ENCODE peak calls at places on chromosomes 7 and 10, in five cellular contexts. J, F, X, Q and B are unnamed samples.

GRCh38 chr7:70527489-70527888 is 604.5 kb upstream of the GALNT17 start:
- DNase-seq in J (no peak), F (no peak), X (no peak), Q (no peak), B (no peak)

GRCh38 chr10:93060887-93061593 is 442 bp downstream of the CYP26C1 start:
- DNase-seq in J (no peak), F (no peak), X (no peak), Q (no peak), B (no peak)

GRCh38 chr7:21942955-21943354 is 2.7 kb downstream of the CDCA7L start:
- DNase-seq in J (no peak), F (no peak), X (no peak), Q (no peak), B (peak; percentile 17)

GRCh38 chr7:158085741-158086695 is 501.6 kb downstream of the PTPRN2 start:
- DNase-seq in J (no peak), F (no peak), X (no peak), Q (no peak), B (no peak)

GRCh38 chr7:108147031-108147563 is 16.9 kb upstream of the LAMB4 start:
- DNase-seq in J (no peak), F (no peak), X (no peak), Q (no peak), B (no peak)

GRCh38 chr7:36045275-36045674 is 107.8 kb upstream of the EEPD1 start:
- DNase-seq in J (no peak), F (no peak), X (no peak), Q (no peak), B (no peak)

GRCh38 chr7:30321992-30322637 is 37.7 kb downstream of the ZNRF2 start:
- DNase-seq in J (no peak), F (no peak), X (no peak), Q (no peak), B (no peak)

GRCh38 chr7:1725199-1725701 is 55.2 kb downstream of the ELFN1 start:
- DNase-seq in J (peak; percentile 76), F (peak; percentile 38), X (peak; percentile 45), Q (no peak), B (no peak)

GRCh38 chr7:98555403-98555802 is 61.7 kb upstream of the NPTX2 start:
- DNase-seq in J (no peak), F (no peak), X (no peak), Q (no peak), B (no peak)

GRCh38 chr7:131196808-131197207 is 130.9 kb upstream of the MKLN1 start:
- DNase-seq in J (peak; percentile 64), F (peak; percentile 66), X (no peak), Q (no peak), B (peak; percentile 39)

GRCh38 chr7:1249731-1250130 is 17.1 kb downstream of the UNCX start:
- DNase-seq in J (no peak), F (no peak), X (no peak), Q (no peak), B (no peak)

GRCh38 chr7:33711231-33712019 is 193.9 kb upstream of the BMPER start:
- DNase-seq in J (peak; percentile 80), F (no peak), X (no peak), Q (no peak), B (no peak)

GRCh38 chr10:84531396-84531795 is 203.0 kb downstream of the CCSER2 start:
- DNase-seq in J (no peak), F (no peak), X (no peak), Q (no peak), B (no peak)

GRCh38 chr7:135320277-135320676 is 86.6 kb downstream of the STRA8 start:
- DNase-seq in J (no peak), F (no peak), X (peak; percentile 79), Q (peak; percentile 56), B (peak; percentile 31)

GRCh38 chr10:104059364-104059763 is 26.3 kb downstream of the COL17A1 start:
- DNase-seq in J (peak; percentile 73), F (no peak), X (no peak), Q (no peak), B (no peak)

GRCh38 chr10:52048051-52048450 is 266.0 kb upstream of the DKK1 start:
- DNase-seq in J (no peak), F (no peak), X (no peak), Q (no peak), B (no peak)

GRCh38 chr10:26938578-26938977 is 77.8 kb upstream of the ABI1 start:
- DNase-seq in J (peak; percentile 48), F (no peak), X (no peak), Q (no peak), B (no peak)

GRCh38 chr10:3806603-3807002 is 21.6 kb upstream of the KLF6 start:
- DNase-seq in J (no peak), F (no peak), X (peak; percentile 63), Q (no peak), B (no peak)

GRCh38 chr10:7707102-7707501 is 4.0 kb downstream of the ITIH2 start:
- DNase-seq in J (no peak), F (no peak), X (no peak), Q (no peak), B (no peak)

GRCh38 chr10:30893208-30893607 is 138.5 kb downstream of the ZNF438 start:
- DNase-seq in J (no peak), F (no peak), X (no peak), Q (no peak), B (no peak)

GRCh38 chr7:130891254-130892094 is 157.5 kb upstream of the KLF14 start:
- DNase-seq in J (no peak), F (no peak), X (peak; percentile 60), Q (peak; percentile 63), B (no peak)

GRCh38 chr7:48154792-48155413 is 16.4 kb upstream of the ABCA13 start:
- DNase-seq in J (peak; percentile 75), F (peak; percentile 31), X (no peak), Q (no peak), B (peak; percentile 67)

GRCh38 chr10:124063736-124064135 is 29.7 kb downstream of the CHST15 start:
- DNase-seq in J (no peak), F (no peak), X (no peak), Q (no peak), B (no peak)

GRCh38 chr7:69403169-69403568 is 195.1 kb upstream of the AUTS2 start:
- DNase-seq in J (peak; percentile 63), F (peak; percentile 24), X (no peak), Q (no peak), B (peak; percentile 51)

DNA sequence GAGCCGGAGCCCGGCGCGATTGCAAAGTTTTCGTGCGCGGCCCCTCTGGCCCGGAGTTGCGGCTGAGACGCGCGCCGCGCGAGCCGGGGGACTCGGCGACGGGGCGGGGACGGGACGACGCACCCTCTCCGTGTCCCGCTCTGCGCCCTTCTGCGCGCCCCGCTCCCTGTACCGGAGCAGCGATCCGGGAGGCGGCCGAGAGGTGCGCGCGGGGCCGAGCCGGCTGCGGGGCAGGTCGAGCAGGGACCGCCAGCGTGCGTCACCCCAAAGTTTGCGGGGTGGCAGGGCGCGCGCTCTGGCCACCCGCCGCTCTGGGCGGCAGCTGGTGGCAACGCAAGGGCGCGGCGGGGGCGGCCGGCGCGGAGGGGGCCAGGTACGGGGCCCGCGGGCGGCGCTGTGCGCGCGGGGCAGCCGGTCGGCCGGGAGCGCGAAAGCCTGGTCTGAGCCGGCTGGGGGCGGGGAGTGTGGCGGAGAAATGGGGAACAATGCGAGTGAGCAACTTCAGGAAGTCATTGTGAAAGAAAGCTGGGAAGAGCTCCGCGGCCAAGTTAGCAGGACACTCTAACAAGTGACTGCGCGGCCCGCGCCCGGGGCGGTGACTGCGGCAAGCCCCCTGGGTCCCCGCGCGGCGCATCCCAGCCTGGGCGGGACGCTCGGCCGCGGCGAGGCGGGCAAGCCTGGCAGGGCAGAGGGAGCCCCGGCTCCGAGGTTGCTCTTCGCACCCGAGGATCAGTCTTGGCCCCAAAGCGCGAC is at the start of gene IKZF1:
- DNase-seq in J (peak; percentile 80), F (peak; percentile 80), X (peak; percentile 65), Q (no peak), B (no peak)
- H3K4me3 ChIP-seq in J (peak within 1 kb of the TSS; percentile 75), F (peak within 1 kb of the TSS; percentile 67), X (peak within 1 kb of the TSS; percentile 52), Q (peak within 1 kb of the TSS; percentile 54), B (no peak within 1 kb of the TSS)

GRCh38 chr10:59688921-59689351 is 20.7 kb downstream of the SLC16A9 start:
- DNase-seq in J (no peak), F (no peak), X (no peak), Q (no peak), B (no peak)

GRCh38 chr10:59700709-59701108 is 8.9 kb downstream of the SLC16A9 start:
- DNase-seq in J (peak; percentile 79), F (peak; percentile 68), X (no peak), Q (no peak), B (peak; percentile 35)

GRCh38 chr10:59698326-59698725 is 11.3 kb downstream of the SLC16A9 start:
- DNase-seq in J (no peak), F (no peak), X (no peak), Q (no peak), B (no peak)

GRCh38 chr10:59692113-59692512 is 17.5 kb downstream of the SLC16A9 start:
- DNase-seq in J (no peak), F (no peak), X (no peak), Q (no peak), B (no peak)

DNA sequence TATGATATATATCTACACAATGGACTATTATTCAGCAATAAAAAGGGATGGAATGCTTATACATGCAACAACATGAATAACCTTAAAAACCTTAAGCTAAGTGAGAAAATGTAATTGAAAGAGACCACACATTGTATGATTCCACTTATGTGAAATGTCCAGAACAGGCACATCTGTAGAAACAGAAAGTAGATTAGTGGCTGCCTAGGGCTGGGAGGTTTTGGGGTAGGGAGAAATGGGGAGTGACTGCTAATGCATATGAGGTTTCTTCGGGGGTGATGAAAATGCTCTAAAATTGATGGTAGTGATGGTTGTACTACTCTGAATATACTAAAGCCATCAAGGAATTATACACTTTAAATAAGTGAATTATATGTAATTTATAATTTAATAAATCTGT is 14.7 kb downstream of the SLC16A9 start:
- DNase-seq in J (no peak), F (no peak), X (no peak), Q (no peak), B (no peak)
- H3K9me3 ChIP-seq in J (no peaks in the 10 kb centered on the region), F (no peaks in the 10 kb centered on the region), X (no peaks in the 10 kb centered on the region), Q (no peaks in the 10 kb centered on the region), B (no peaks in the 10 kb centered on the region)

GRCh38 chr10:43135064-43135463 is 3.2 kb upstream of the CSGALNACT2 start:
- DNase-seq in J (no peak), F (no peak), X (no peak), Q (no peak), B (no peak)
- H3K4me1 ChIP-seq in J (no peaks in the 10 kb centered on the region), F (peaks cover 8% of the 10 kb centered on the region), X (peaks cover 21% of the 10 kb centered on the region), Q (peaks cover 25% of the 10 kb centered on the region), B (peaks cover 12% of the 10 kb centered on the region)

GRCh38 chr10:47260505-47261111 is 39.4 kb upstream of the GDF10 start:
- DNase-seq in J (peak; percentile 53), F (peak; percentile 20), X (no peak), Q (no peak), B (no peak)

GRCh38 chr10:47261556-47261955 is 38.4 kb upstream of the GDF10 start:
- DNase-seq in J (peak; percentile 29), F (no peak), X (no peak), Q (no peak), B (no peak)

GRCh38 chr10:47262606-47263295 is 37.2 kb upstream of the GDF10 start:
- DNase-seq in J (no peak), F (no peak), X (no peak), Q (no peak), B (no peak)

GRCh38 chr10:47259521-47259920 is 40.5 kb upstream of the GDF10 start:
- DNase-seq in J (no peak), F (no peak), X (no peak), Q (no peak), B (no peak)

DNA sequence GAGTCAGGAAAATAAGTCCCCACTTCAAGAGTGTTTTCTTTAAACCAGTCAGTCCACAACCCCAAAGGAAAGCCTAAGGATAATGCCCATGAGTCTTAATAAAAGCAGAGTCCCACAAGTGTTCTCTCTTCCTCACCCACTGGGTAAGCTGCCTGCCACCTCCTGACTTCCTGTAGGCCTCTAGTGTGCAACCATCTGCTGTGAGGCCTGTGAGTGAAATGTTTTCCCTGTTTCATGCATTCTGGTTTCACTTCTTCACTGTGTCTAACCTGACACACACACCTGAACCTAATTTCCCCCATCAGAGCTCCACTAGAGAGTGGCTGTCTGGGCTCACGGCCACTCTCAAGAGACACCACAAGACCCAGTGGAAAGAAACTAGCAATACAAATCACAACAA is 38.9 kb upstream of the GDF10 start:
- DNase-seq in J (peak; percentile 20), F (no peak), X (no peak), Q (no peak), B (no peak)
- H3K4me3 ChIP-seq in J (no peak overlapping the region), F (no peak overlapping the region), X (no peak overlapping the region), Q (no peak overlapping the region), B (no peak overlapping the region)